ENCODE peak calls at places on chromosomes 3 and 15, in four cellular contexts. Y is AG10803, T is BJ, E is Panc1. S is an unnamed sample.

GRCh38 chr15:51129513-51130197 is 34.9 kb upstream of the TNFAIP8L3 start:
- DNase-seq in T (no peak), E (no peak), Y (no peak), S (no peak)

GRCh38 chr15:73631915-73632669 is 1.1 kb downstream of the NPTN start:
- DNase-seq in T (no peak), E (no peak), Y (peak), S (no peak)

GRCh38 chr15:57215371-57215770 is 160.9 kb upstream of the CGNL1 start:
- DNase-seq in E (no peak), T (no peak), Y (peak), S (no peak)

GRCh38 chr15:76187151-76187550 is 124.1 kb downstream of the ETFA start:
- DNase-seq in E (no peak), T (no peak), Y (no peak), S (no peak)

GRCh38 chr15:88493811-88494210 is 26.3 kb downstream of the MRPS11 start:
- DNase-seq in Y (no peak), T (no peak), E (no peak), S (no peak)

GRCh38 chr3:156795890-156796451 is 30.2 kb upstream of the LEKR1 start:
- DNase-seq in T (no peak), Y (no peak), E (no peak), S (no peak)

GRCh38 chr3:58164199-58164879 is 46.4 kb downstream of the DNASE1L3 start:
- DNase-seq in Y (peak), E (peak), T (no peak), S (no peak)

GRCh38 chr3:194956697-194957396 is 271.2 kb downstream of the FAM43A start:
- DNase-seq in E (no peak), T (no peak), Y (no peak), S (no peak)

GRCh38 chr3:153835540-153835939 is 285.6 kb upstream of the ARHGEF26 start:
- DNase-seq in E (no peak), Y (no peak), T (no peak), S (no peak)

GRCh38 chr15:79595271-79595670 is 163.1 kb downstream of the MINAR1 start:
- DNase-seq in Y (no peak), T (no peak), E (no peak), S (no peak)

GRCh38 chr15:61169904-61170695 is 59.0 kb downstream of the RORA start:
- DNase-seq in E (no peak), Y (no peak), T (no peak), S (no peak)

GRCh38 chr3:97970929-97971460 is 1.2 kb downstream of the RIOX2 start:
- DNase-seq in E (no peak), Y (no peak), T (no peak), S (no peak)

GRCh38 chr3:71046791-71047190 is 536.7 kb downstream of the FOXP1 start:
- DNase-seq in E (no peak), Y (no peak), T (no peak), S (no peak)
- H3K4me3 ChIP-seq in E (no peak), Y (no peak), T (no peak), S (no peak)

DNA sequence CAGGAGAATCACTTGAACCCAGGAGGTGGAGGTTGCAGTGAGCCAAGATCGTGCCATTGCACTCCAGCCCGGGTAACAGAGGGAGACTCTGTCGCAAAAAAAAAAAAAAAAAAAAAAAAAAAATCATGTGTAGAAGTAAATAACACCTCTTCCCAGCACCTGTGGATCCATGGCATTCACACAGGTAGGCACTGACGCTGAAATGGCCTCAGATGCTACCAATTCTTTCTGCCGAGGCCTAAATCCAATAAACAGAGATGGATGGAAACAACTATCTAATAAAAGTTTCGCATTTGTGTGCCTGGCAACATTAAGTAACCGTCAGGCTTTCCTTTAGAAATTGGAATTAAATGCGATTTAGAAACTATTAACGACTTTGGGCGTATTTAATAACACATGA is 10.3 kb upstream of the LRRC2 start:
- DNase-seq in T (no peak), Y (no peak), E (no peak), S (no peak)
- H3K4me3 ChIP-seq in T (no peak), Y (no peak), E (no peak), S (no peak)

DNA sequence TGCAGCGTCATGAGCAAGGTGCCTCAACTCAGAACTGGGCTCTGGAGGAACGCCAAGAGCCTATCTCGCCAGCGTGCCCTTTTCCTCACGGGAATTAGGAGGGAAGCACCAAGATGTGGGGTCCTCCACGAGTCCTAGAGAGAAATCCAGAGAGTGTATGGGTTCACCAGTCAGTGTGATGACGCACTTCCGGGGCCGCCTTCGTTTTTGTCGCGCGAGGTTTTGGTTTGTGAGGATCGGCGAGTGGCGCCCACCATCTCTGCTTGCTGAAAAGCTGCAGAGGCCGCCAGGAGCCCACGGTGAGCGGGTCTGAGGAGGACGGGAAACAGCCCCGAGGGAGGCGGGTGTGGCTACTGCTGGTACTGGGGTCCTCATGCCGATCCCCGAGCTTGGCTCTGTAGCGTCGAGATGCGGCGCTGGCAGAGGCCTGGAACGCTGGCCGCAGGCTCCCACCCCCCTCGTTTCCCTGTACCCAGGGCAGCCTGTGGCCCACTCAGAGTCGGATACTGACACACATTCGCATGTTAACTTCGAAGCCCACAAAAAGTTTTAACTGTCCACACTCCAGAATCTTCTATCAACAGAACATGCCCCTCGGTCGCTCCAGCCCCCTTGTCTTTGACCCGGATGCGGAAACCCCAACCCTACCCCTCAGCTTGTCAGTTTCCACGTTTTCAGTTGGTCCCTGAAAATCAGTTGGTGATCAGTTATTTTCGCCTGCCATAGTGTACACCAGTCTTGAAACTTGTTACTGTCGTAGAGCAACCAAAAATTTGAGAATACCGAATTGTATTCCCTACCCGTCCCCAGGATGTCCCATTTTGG is 30.4 kb downstream of the ZNF662 start:
- DNase-seq in E (no peak), Y (peak), T (no peak), S (no peak)
- H3K4me3 ChIP-seq in E (no peak), Y (peak), T (peak), S (peak)

GRCh38 chr15:59371458-59372351 is 966 bp downstream of the MYO1E start:
- DNase-seq in E (no peak), Y (peak), T (no peak), S (no peak)
- H3K4me3 ChIP-seq in E (peak), Y (peak), T (peak), S (peak)

DNA sequence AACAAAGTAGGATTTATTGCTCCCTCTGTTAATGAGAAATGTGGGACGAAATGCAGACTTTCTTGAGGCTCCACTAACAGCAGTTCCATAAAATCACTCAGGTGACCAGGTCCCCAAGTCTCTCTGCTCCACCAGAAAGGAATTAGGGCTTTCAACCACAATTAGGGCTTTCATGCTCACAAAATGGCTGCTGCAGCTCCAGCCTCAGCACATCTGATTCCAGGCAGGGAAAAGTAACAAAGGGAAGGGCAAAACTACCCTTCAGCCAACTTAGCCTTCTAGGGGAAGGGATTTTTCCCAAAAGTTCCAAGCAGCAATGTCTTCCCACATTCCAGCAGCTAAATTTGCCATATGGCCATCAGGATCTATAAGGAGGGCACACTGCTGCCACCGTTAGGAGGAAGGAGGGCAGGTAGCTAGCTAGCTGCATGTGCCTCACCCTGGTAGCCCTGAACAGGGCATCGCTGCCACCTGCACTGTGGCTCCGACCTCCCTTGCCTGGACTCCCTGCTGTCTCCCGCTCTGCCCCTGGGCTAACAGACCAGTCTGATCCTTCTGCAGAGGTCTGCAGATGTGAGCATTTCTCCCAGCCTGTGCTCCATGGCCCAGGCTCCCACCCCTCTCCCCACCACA is 12.8 kb downstream of the CFAP100 start:
- DNase-seq in Y (no peak), E (no peak), T (no peak), S (no peak)
- H3K4me3 ChIP-seq in Y (no peak), E (no peak), T (no peak), S (no peak)

S was measured in HFF-Myc.